ENCODE peak calls at places on chromosomes 6 and 20, in four cellular contexts. R, T, H and Q are unnamed samples.

GRCh38 chr6:125067552-125067951 is 86.0 kb upstream of the TPD52L1 start:
- DNase-seq in R (no peak), T (no peak), H (no peak), Q (no peak)

GRCh38 chr6:44234101-44235090 is 11.0 kb downstream of the SLC29A1 start:
- DNase-seq in R (peak), T (peak), H (peak), Q (no peak)

GRCh38 chr6:23775127-23775526 is 350.9 kb upstream of the NRSN1 start:
- DNase-seq in R (peak), T (no peak), H (peak), Q (no peak)

GRCh38 chr20:17066955-17067354 is 159.9 kb upstream of the PCSK2 start:
- DNase-seq in R (no peak), T (no peak), H (no peak), Q (no peak)

GRCh38 chr6:43717822-43718221 is 30.2 kb upstream of the MRPS18A start:
- DNase-seq in R (no peak), T (peak), H (no peak), Q (no peak)

GRCh38 chr6:548517-548916 is 108.4 kb downstream of the HUS1B start:
- DNase-seq in R (no peak), T (no peak), H (no peak), Q (no peak)

GRCh38 chr6:44715925-44716324 is 328.4 kb downstream of the CDC5L start:
- DNase-seq in R (no peak), T (no peak), H (no peak), Q (no peak)

GRCh38 chr6:45423111-45423900 is 45.6 kb upstream of the SUPT3H start:
- DNase-seq in R (no peak), T (no peak), H (no peak), Q (no peak)

GRCh38 chr20:11813106-11813890 is 104.4 kb upstream of the BTBD3 start:
- DNase-seq in R (no peak), T (no peak), H (no peak), Q (no peak)

GRCh38 chr20:57126481-57127092 is 139.9 kb downstream of the BMP7 start:
- DNase-seq in R (no peak), T (no peak), H (no peak), Q (no peak)

GRCh38 chr6:104940881-104941693 is 15.8 kb upstream of the LIN28B start:
- DNase-seq in R (peak), T (no peak), H (no peak), Q (no peak)

GRCh38 chr20:36101201-36101600 is 53.3 kb upstream of the EPB41L1 start:
- DNase-seq in R (no peak), T (no peak), H (no peak), Q (no peak)

GRCh38 chr6:31543639-31544038 is 1.8 kb upstream of the DDX39B start:
- DNase-seq in R (no peak), T (no peak), H (no peak), Q (no peak)

GRCh38 chr20:13567663-13568062 is 71.1 kb downstream of the TASP1 start:
- DNase-seq in R (no peak), T (no peak), H (no peak), Q (no peak)

GRCh38 chr6:52839124-52840055 is 1.2 kb downstream of the GSTA5 start:
- DNase-seq in R (peak), T (no peak), H (peak), Q (no peak)

GRCh38 chr6:30684386-30685156 is 1.9 kb downstream of the PPP1R18 start:
- DNase-seq in R (peak), T (no peak), H (no peak), Q (no peak)

GRCh38 chr20:42179768-42180167 is 561.6 kb upstream of the CHD6 start:
- DNase-seq in R (no peak), T (no peak), H (peak), Q (no peak)

GRCh38 chr6:113903666-113904330 is 46.7 kb downstream of the MARCKS start:
- DNase-seq in R (peak), T (peak), H (no peak), Q (peak)

GRCh38 chr6:167849846-167850459 is 23.2 kb downstream of the AFDN start:
- DNase-seq in R (no peak), T (no peak), H (no peak), Q (no peak)

GRCh38 chr6:12785301-12785700 is 68.7 kb downstream of the PHACTR1 start:
- DNase-seq in R (no peak), T (no peak), H (no peak), Q (no peak)

GRCh38 chr20:2169456-2170088 is 67.9 kb downstream of the STK35 start:
- DNase-seq in R (no peak), T (no peak), H (no peak), Q (no peak)

GRCh38 chr6:150813319-150813992 is 52.0 kb upstream of the MTHFD1L start:
- DNase-seq in R (peak), T (no peak), H (peak), Q (no peak)

GRCh38 chr6:47251396-47251795 is 58.3 kb downstream of the TNFRSF21 start:
- DNase-seq in R (no peak), T (no peak), H (no peak), Q (no peak)

GRCh38 chr6:11350294-11350693 is 117.8 kb upstream of the NEDD9 start:
- DNase-seq in R (no peak), T (no peak), H (no peak), Q (peak)

GRCh38 chr20:33828912-33829560 is 17.9 kb downstream of the CHMP4B start:
- DNase-seq in R (no peak), T (no peak), H (no peak), Q (no peak)

GRCh38 chr6:166330612-166331011 is 11.7 kb downstream of the SFT2D1 start:
- DNase-seq in R (peak), T (no peak), H (peak), Q (no peak)

GRCh38 chr6:22320750-22321149 is 23.9 kb upstream of the PRL start:
- DNase-seq in R (peak), T (no peak), H (peak), Q (peak)

GRCh38 chr20:7924692-7925091 is 15.6 kb downstream of the HAO1 start:
- DNase-seq in R (peak), T (no peak), H (peak), Q (peak)

GRCh38 chr6:73523434-73524123 is 2.7 kb upstream of the EEF1A1 start:
- DNase-seq in R (peak), T (peak), H (no peak), Q (no peak)

GRCh38 chr20:24379116-24379927 is 90.1 kb upstream of the SYNDIG1 start:
- DNase-seq in R (peak), T (peak), H (peak), Q (peak)

GRCh38 chr6:142746524-142746923 is 198.5 kb downstream of the HIVEP2 start:
- DNase-seq in R (peak), T (no peak), H (no peak), Q (no peak)

GRCh38 chr6:88870728-88871330 is 92.6 kb downstream of the RNGTT start:
- DNase-seq in R (peak), T (peak), H (peak), Q (no peak)

GRCh38 chr20:45341939-45342862 is 6.0 kb downstream of the SDC4 start:
- DNase-seq in R (peak), T (peak), H (no peak), Q (no peak)

GRCh38 chr6:15839969-15840541 is 177.2 kb upstream of the DTNBP1 start:
- DNase-seq in R (no peak), T (no peak), H (no peak), Q (no peak)

GRCh38 chr6:113654396-113654795 is 202.7 kb upstream of the MARCKS start:
- DNase-seq in R (peak), T (no peak), H (peak), Q (no peak)

GRCh38 chr6:23077797-23078196 is 508.4 kb downstream of the HDGFL1 start:
- DNase-seq in R (no peak), T (no peak), H (no peak), Q (no peak)

GRCh38 chr6:89111933-89112332 is 5.9 kb downstream of the SRSF12 start:
- DNase-seq in R (no peak), T (no peak), H (no peak), Q (no peak)

DNA sequence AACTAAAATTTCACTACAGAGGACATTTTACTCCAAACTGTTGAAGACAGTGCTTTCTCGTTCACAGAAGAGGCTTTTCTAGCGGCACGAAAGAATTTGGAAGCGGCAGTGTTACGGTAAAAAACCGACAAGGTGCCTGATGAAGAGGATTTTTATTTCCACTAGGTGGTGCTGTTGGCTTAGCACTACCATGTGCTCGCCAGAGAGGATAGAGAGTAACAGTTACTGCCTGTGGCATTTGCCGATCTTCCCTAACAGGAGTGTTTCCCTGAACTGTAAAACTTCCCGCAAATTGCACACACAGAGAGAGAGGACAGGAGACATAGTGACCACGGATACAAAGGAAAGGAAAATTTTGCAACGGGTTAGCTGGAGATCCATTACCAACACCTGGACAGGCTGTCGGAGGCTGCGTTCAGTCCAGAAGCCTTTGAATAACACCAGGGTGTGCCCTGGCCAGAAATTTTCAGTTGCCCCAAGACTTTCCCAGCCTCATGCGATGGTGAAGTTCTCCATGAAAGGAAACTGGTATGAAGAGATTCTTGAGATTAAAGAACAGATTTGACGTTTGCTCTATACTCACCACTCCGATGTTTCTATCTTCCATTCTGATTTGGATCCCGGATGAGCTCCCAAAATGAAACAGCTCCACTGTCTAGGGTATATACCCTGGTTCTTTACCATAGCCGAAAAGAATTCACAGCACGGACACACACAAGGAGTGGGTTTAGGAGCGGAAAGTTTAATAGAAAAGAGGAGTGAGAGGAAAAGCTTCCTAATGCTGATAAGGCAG is 48.1 kb downstream of the HLA-DPB1 start:
- DNase-seq in R (peak), T (no peak), H (no peak), Q (no peak)
- H3K4me3 ChIP-seq in R (no peak), T (no peak), H (no peak), Q (no peak)

DNA sequence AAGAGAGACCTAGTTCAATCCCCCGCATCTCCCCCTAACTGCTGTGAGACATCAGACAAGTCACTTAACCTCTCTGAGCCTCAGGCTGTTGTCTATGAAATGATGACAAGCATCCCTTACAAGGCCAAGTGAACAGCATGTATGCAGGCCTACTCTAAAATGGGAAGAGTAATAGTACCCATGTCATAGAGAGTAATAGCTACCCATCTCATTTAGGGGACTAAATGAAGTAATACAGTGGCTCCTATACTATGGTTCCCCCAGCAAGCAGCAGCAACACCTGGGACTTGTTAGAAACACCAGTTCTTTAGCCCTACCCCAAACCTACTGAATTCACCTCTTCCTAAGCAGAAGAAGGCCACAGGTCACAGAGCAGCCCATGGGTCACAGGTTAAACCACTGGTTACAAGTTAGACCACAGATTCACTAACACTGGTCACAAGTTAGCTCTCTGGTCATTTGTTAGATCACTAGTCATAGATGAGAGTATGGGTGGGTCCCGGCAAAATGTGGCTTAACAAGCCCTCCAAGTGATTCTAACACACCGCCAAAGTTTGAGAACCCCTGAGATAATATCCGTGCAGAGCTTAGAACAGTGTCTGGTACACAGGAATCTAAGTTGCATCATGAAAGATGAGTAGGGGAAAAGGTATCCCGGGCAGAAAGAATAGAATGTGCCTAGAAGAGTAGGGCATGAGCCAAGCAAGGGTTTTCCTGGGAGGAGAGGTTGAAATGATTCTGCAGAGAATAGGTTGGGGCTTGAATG is 1.4 kb downstream of the DEFB124 start:
- DNase-seq in R (no peak), T (no peak), H (no peak), Q (no peak)
- TF ChIP-seq CTCF in R (no peak), T (no peak), H (no peak), Q (no peak)

GRCh38 chr20:63979549-63980316 is at the start of gene SAMD10:
- DNase-seq in R (peak), T (peak), H (no peak), Q (no peak)

GRCh38 chr20:63976980-63977391 is 2.5 kb downstream of the SAMD10 start:
- DNase-seq in R (no peak), T (no peak), H (no peak), Q (no peak)

GRCh38 chr20:63978319-63979220 is 872 bp downstream of the SAMD10 start:
- DNase-seq in R (peak), T (peak), H (no peak), Q (no peak)

GRCh38 chr20:63979221-63979548 is 257 bp downstream of the SAMD10 start:
- DNase-seq in R (no peak), T (no peak), H (no peak), Q (no peak)

DNA sequence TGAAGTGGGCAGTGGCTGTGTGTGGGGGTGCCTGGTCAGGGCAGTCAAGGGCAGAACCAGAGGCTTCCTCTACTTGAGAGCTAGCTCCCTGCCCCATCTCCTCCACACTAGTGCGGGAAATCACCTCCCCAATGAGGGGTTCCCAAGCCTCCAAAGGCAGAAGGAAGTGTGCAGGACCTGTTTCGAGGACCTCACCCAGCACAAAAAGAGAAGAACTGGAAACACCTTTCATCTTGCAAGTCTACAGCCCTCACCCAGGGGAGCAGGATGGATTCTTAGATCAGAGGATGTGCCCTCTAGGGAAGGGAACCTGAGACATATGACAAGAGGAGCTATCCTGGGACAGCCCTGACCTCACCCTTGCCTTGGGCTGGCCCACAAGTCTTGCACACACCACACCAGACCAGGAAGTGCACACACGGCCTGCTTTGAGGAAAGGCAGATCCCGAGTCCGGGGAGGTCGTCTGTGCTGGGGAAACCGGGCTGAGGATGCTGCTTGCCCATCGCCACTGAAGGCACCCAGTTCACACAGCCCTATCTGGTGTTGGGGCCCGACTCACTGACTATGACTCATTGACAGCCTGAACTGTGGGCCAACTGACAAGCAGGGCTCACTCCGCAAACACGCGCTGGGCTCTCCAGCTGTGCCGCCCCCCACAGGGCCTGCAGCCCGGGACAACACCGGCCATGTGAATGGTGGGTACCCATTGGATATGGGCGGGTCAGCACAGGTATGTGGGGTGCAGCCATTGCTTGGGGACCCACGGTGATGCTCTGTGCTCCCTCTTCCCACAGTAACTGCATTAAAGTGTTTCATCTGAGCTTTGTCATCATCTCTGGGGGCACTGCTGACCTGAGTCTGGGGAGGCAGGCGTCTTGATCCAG is 1.8 kb downstream of the SAMD10 start:
- DNase-seq in R (peak), T (no peak), H (peak), Q (no peak)
- H3K4me3 ChIP-seq in R (no peak), T (no peak), H (no peak), Q (no peak)

GRCh38 chr20:61797200-61797599 is 268.5 kb downstream of the TAF4 start:
- DNase-seq in R (peak), T (no peak), H (no peak), Q (no peak)
- TF ChIP-seq CTCF in R (no peak), T (no peak), H (no peak), Q (no peak)

GRCh38 chr6:26225848-26226590 is 138.8 kb downstream of the HFE start:
- DNase-seq in R (no peak), T (no peak), H (no peak), Q (no peak)
- H3K4me3 ChIP-seq in R (peak), T (no peak), H (peak), Q (no peak)